ENCODE peak calls at places on chromosomes 13 and 19, in eight cellular contexts. R is Ammon's horn, U is IMR-90, S is heart left ventricle, J is KG1, G is kidney, Q is GOT3, Z is vagina. M is an unnamed sample.

GRCh38 chr13:30376426-30377311 is 45.6 kb upstream of the UBE2L5 start:
- DNase-seq in J (peak), S (no peak), Q (no peak), U (no peak), Z (no peak), G (no peak), R (no peak), M (no peak)

GRCh38 chr13:72125561-72125960 is 258.6 kb upstream of the DACH1 start:
- DNase-seq in Z (no peak), R (no peak), Q (no peak), S (no peak), G (no peak), J (no peak), U (no peak), M (peak)

GRCh38 chr13:107462501-107462900 is 752.8 kb downstream of the LIG4 start:
- DNase-seq in Q (no peak), R (no peak), G (no peak), J (no peak), Z (no peak), S (no peak), U (peak), M (no peak)

GRCh38 chr19:3669616-3670257 is 30.5 kb downstream of the PIP5K1C start:
- DNase-seq in J (no peak), U (no peak), R (no peak), G (no peak), S (no peak), Z (no peak), Q (no peak), M (no peak)

GRCh38 chr13:47287291-47287751 is 390.5 kb upstream of the HTR2A start:
- DNase-seq in Q (no peak), G (no peak), U (peak), Z (no peak), S (no peak), J (no peak), R (no peak), M (peak)

GRCh38 chr19:16288544-16288943 is 36.1 kb upstream of the KLF2 start:
- DNase-seq in U (peak), R (no peak), Q (no peak), J (no peak), G (no peak), Z (no peak), S (peak), M (peak)

GRCh38 chr13:72437458-72437857 is 290.0 kb downstream of the MZT1 start:
- DNase-seq in S (no peak), R (no peak), Z (no peak), Q (no peak), J (no peak), G (no peak), U (peak), M (peak)

GRCh38 chr13:111382877-111383276 is 62.4 kb downstream of the TEX29 start:
- DNase-seq in Z (no peak), J (no peak), R (no peak), G (no peak), S (no peak), Q (no peak), U (no peak), M (no peak)

GRCh38 chr19:32622002-32622401 is 41.0 kb downstream of the PDCD5 start:
- DNase-seq in S (no peak), G (no peak), Q (no peak), Z (no peak), J (no peak), U (no peak), R (no peak), M (peak)

GRCh38 chr13:76677047-76677446 is 209.2 kb downstream of the KCTD12 start:
- DNase-seq in S (peak), J (no peak), R (peak), U (peak), Z (no peak), G (no peak), Q (no peak), M (peak)

GRCh38 chr19:5560156-5560555 is 7.6 kb downstream of the TINCR start:
- DNase-seq in J (no peak), Q (no peak), S (no peak), R (no peak), U (no peak), G (no peak), Z (no peak), M (no peak)

GRCh38 chr13:24661713-24662112 is 18.5 kb upstream of the ATP12A start:
- DNase-seq in R (no peak), G (no peak), U (no peak), S (no peak), J (no peak), Z (no peak), Q (no peak), M (no peak)

GRCh38 chr19:29255006-29255405 is 42.1 kb upstream of the UQCRFS1 start:
- DNase-seq in G (no peak), J (no peak), Q (no peak), U (no peak), S (no peak), R (no peak), Z (no peak), M (no peak)

GRCh38 chr19:14023404-14024235 is 4.3 kb upstream of the RLN3 start:
- DNase-seq in Z (no peak), R (peak), S (no peak), G (peak), J (no peak), U (peak), Q (no peak), M (no peak)

GRCh38 chr13:74259641-74260040 is 125.4 kb upstream of the KLF12 start:
- DNase-seq in J (no peak), Q (no peak), G (no peak), S (no peak), U (no peak), R (no peak), Z (no peak), M (no peak)

GRCh38 chr19:5993516-5994406 is 15.8 kb upstream of the RANBP3 start:
- DNase-seq in Z (no peak), G (peak), Q (no peak), U (no peak), J (no peak), S (peak), R (no peak), M (no peak)

GRCh38 chr13:91132786-91133185 is 214.7 kb upstream of the MIR17HG start:
- DNase-seq in G (no peak), U (no peak), Z (no peak), R (no peak), S (no peak), Q (no peak), J (no peak), M (no peak)

GRCh38 chr19:10043286-10043927 is 30.1 kb downstream of the RDH8 start:
- DNase-seq in Q (no peak), J (peak), R (no peak), S (no peak), G (no peak), Z (no peak), U (peak), M (peak)

M was measured in fibroblast of mammary gland.